ENCODE peak calls at places on chromosomes 4 and X, in eight cellular contexts. One of them, this sample, is unnamed. For H3K4me1, the result is how much of the 10 kb centered on the place peaks cover.

GRCh38 chr4:138300616-138301015 is 58.5 kb upstream of the SLC7A11 start:
- DNase-seq in CD8-positive, alpha-beta memory T cell: no peak
- DNase-seq in foreskin keratinocyte: no peak
- DNase-seq in CD4-positive, alpha-beta memory T cell: no peak
- DNase-seq in right cardiac atrium: no peak
- DNase-seq in tibial artery: no peak
- DNase-seq in prostate gland: no peak
- DNase-seq in cardiac muscle cell: no peak
- DNase-seq in this sample: no peak

GRCh38 chr4:102527695-102528094 is 26.5 kb downstream of the NFKB1 start:
- DNase-seq in right cardiac atrium: no peak
- DNase-seq in CD4-positive, alpha-beta memory T cell: peak
- DNase-seq in prostate gland: no peak
- DNase-seq in tibial artery: no peak
- DNase-seq in cardiac muscle cell: no peak
- DNase-seq in CD8-positive, alpha-beta memory T cell: no peak
- DNase-seq in foreskin keratinocyte: no peak
- DNase-seq in this sample: no peak

GRCh38 chr4:60682901-60683300 is 517.2 kb upstream of the ADGRL3 start:
- DNase-seq in cardiac muscle cell: no peak
- DNase-seq in right cardiac atrium: no peak
- DNase-seq in tibial artery: no peak
- DNase-seq in CD8-positive, alpha-beta memory T cell: no peak
- DNase-seq in foreskin keratinocyte: no peak
- DNase-seq in prostate gland: no peak
- DNase-seq in CD4-positive, alpha-beta memory T cell: no peak
- DNase-seq in this sample: no peak

GRCh38 chrX:63503541-63503940 is 152.4 kb upstream of the SPIN4 start:
- DNase-seq in CD8-positive, alpha-beta memory T cell: no peak
- DNase-seq in cardiac muscle cell: peak
- DNase-seq in foreskin keratinocyte: peak
- DNase-seq in prostate gland: no peak
- DNase-seq in right cardiac atrium: no peak
- DNase-seq in tibial artery: no peak
- DNase-seq in CD4-positive, alpha-beta memory T cell: no peak
- DNase-seq in this sample: no peak

GRCh38 chrX:106397788-106398538 is 213.8 kb upstream of the RADX start:
- DNase-seq in tibial artery: no peak
- DNase-seq in CD4-positive, alpha-beta memory T cell: no peak
- DNase-seq in prostate gland: no peak
- DNase-seq in cardiac muscle cell: peak
- DNase-seq in CD8-positive, alpha-beta memory T cell: no peak
- DNase-seq in foreskin keratinocyte: peak
- DNase-seq in right cardiac atrium: no peak
- DNase-seq in this sample: no peak

GRCh38 chr4:139797287-139797686 is 131.7 kb downstream of the MGST2 start:
- DNase-seq in prostate gland: no peak
- DNase-seq in CD4-positive, alpha-beta memory T cell: no peak
- DNase-seq in CD8-positive, alpha-beta memory T cell: no peak
- DNase-seq in foreskin keratinocyte: no peak
- DNase-seq in cardiac muscle cell: no peak
- DNase-seq in right cardiac atrium: no peak
- DNase-seq in tibial artery: no peak
- DNase-seq in this sample: no peak

GRCh38 chrX:144627947-144628346 is 619.4 kb upstream of the SPANXN1 start:
- DNase-seq in tibial artery: no peak
- DNase-seq in cardiac muscle cell: no peak
- DNase-seq in foreskin keratinocyte: no peak
- DNase-seq in CD8-positive, alpha-beta memory T cell: no peak
- DNase-seq in prostate gland: no peak
- DNase-seq in CD4-positive, alpha-beta memory T cell: no peak
- DNase-seq in right cardiac atrium: no peak
- DNase-seq in this sample: no peak

GRCh38 chr4:98873059-98873458 is 55.9 kb downstream of the EIF4E start:
- DNase-seq in foreskin keratinocyte: peak
- DNase-seq in prostate gland: no peak
- DNase-seq in right cardiac atrium: no peak
- DNase-seq in CD8-positive, alpha-beta memory T cell: no peak
- DNase-seq in CD4-positive, alpha-beta memory T cell: no peak
- DNase-seq in cardiac muscle cell: peak
- DNase-seq in tibial artery: no peak
- DNase-seq in this sample: no peak

GRCh38 chr4:139011220-139011950 is 4.2 kb upstream of the NOCT start:
- DNase-seq in foreskin keratinocyte: no peak
- DNase-seq in CD8-positive, alpha-beta memory T cell: no peak
- DNase-seq in right cardiac atrium: no peak
- DNase-seq in cardiac muscle cell: no peak
- DNase-seq in tibial artery: no peak
- DNase-seq in prostate gland: no peak
- DNase-seq in CD4-positive, alpha-beta memory T cell: no peak
- DNase-seq in this sample: no peak

GRCh38 chrX:50813843-50814661 is at the start of gene SHROOM4:
- DNase-seq in tibial artery: peak
- DNase-seq in cardiac muscle cell: peak
- DNase-seq in CD4-positive, alpha-beta memory T cell: no peak
- DNase-seq in CD8-positive, alpha-beta memory T cell: no peak
- DNase-seq in prostate gland: peak
- DNase-seq in right cardiac atrium: peak
- DNase-seq in foreskin keratinocyte: no peak
- DNase-seq in this sample: peak

GRCh38 chrX:38376747-38377146 is 24.3 kb downstream of the OTC start:
- DNase-seq in cardiac muscle cell: no peak
- DNase-seq in right cardiac atrium: no peak
- DNase-seq in prostate gland: no peak
- DNase-seq in foreskin keratinocyte: no peak
- DNase-seq in tibial artery: no peak
- DNase-seq in CD8-positive, alpha-beta memory T cell: no peak
- DNase-seq in CD4-positive, alpha-beta memory T cell: no peak
- DNase-seq in this sample: no peak

GRCh38 chr4:58809948-58810347 is 1699.8 kb upstream of the IGFBP7 start:
- DNase-seq in right cardiac atrium: no peak
- DNase-seq in cardiac muscle cell: no peak
- DNase-seq in CD8-positive, alpha-beta memory T cell: no peak
- DNase-seq in tibial artery: no peak
- DNase-seq in CD4-positive, alpha-beta memory T cell: no peak
- DNase-seq in foreskin keratinocyte: no peak
- DNase-seq in prostate gland: no peak
- DNase-seq in this sample: no peak

GRCh38 chr4:88297131-88297530 is 12.8 kb upstream of the PPM1K start:
- DNase-seq in foreskin keratinocyte: no peak
- DNase-seq in cardiac muscle cell: no peak
- DNase-seq in CD4-positive, alpha-beta memory T cell: no peak
- DNase-seq in right cardiac atrium: no peak
- DNase-seq in prostate gland: no peak
- DNase-seq in tibial artery: no peak
- DNase-seq in CD8-positive, alpha-beta memory T cell: no peak
- DNase-seq in this sample: no peak

GRCh38 chr4:88296413-88297052 is 12.2 kb upstream of the PPM1K start:
- DNase-seq in prostate gland: no peak
- DNase-seq in cardiac muscle cell: no peak
- DNase-seq in tibial artery: no peak
- DNase-seq in right cardiac atrium: peak
- DNase-seq in CD8-positive, alpha-beta memory T cell: no peak
- DNase-seq in foreskin keratinocyte: no peak
- DNase-seq in CD4-positive, alpha-beta memory T cell: no peak
- DNase-seq in this sample: no peak

GRCh38 chr4:88297725-88298453 is 13.5 kb upstream of the PPM1K start:
- DNase-seq in right cardiac atrium: no peak
- DNase-seq in tibial artery: no peak
- DNase-seq in CD8-positive, alpha-beta memory T cell: no peak
- DNase-seq in foreskin keratinocyte: no peak
- DNase-seq in cardiac muscle cell: no peak
- DNase-seq in prostate gland: no peak
- DNase-seq in CD4-positive, alpha-beta memory T cell: no peak
- DNase-seq in this sample: no peak

GRCh38 chr4:88291003-88291402 is 6.6 kb upstream of the PPM1K start:
- DNase-seq in right cardiac atrium: no peak
- DNase-seq in cardiac muscle cell: peak
- DNase-seq in foreskin keratinocyte: peak
- DNase-seq in prostate gland: peak
- DNase-seq in tibial artery: no peak
- DNase-seq in CD4-positive, alpha-beta memory T cell: no peak
- DNase-seq in CD8-positive, alpha-beta memory T cell: no peak
- DNase-seq in this sample: no peak

DNA sequence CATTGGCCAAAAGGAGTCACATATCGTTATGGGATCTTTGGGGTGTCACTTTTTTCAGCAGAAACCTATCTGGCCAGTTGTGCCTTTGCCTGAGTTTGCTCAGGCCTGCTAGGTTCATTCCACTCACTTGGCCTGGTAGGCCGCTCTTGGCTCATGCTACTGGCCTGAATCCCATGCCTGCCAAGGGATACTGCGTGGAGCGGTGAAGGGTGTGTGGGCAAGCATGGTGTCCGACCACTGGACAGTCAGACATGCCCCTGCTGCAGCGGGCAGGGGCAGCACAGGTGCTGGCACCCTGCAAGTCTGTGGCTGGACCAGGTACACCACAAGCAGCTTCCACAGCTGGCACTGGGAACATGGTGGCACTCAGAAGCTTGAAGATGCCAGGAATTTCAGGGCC is 11.3 kb upstream of the PPM1K start:
- DNase-seq in cardiac muscle cell: no peak
- DNase-seq in right cardiac atrium: peak
- DNase-seq in foreskin keratinocyte: no peak
- DNase-seq in prostate gland: no peak
- DNase-seq in CD4-positive, alpha-beta memory T cell: no peak
- DNase-seq in tibial artery: no peak
- DNase-seq in CD8-positive, alpha-beta memory T cell: no peak
- DNase-seq in this sample: no peak
- H3K27ac ChIP-seq in cardiac muscle cell: peak
- H3K27ac ChIP-seq in right cardiac atrium: peak
- H3K27ac ChIP-seq in foreskin keratinocyte: no peak
- H3K27ac ChIP-seq in prostate gland: no peak
- H3K27ac ChIP-seq in CD4-positive, alpha-beta memory T cell: no peak
- H3K27ac ChIP-seq in tibial artery: no peak
- H3K27ac ChIP-seq in CD8-positive, alpha-beta memory T cell: no peak
- H3K27ac ChIP-seq in this sample: no peak

DNA sequence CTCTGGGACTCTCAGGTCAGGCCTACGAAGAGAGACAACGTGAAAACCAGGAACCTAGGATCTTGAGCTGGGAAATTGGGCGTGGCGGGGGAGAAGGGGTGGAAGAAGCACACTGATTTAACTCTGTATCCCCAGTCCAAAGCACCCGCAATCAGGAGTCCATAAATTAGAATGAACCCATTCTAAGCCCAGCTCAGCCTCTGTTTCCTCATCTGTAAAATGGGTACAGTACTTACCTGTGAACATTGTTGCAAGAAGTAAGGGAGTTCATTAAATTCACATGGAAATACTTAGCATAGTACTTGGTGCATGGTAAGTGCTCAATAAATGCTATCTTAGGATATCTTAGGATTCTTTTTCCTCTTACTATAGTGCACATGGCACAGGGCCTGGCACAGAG is 326.7 kb downstream of the BCOR start:
- DNase-seq in cardiac muscle cell: no peak
- DNase-seq in CD4-positive, alpha-beta memory T cell: no peak
- DNase-seq in prostate gland: no peak
- DNase-seq in foreskin keratinocyte: no peak
- DNase-seq in CD8-positive, alpha-beta memory T cell: no peak
- DNase-seq in right cardiac atrium: no peak
- DNase-seq in tibial artery: no peak
- DNase-seq in this sample: no peak
- H3K4me1 ChIP-seq in cardiac muscle cell: under half
- H3K4me1 ChIP-seq in CD4-positive, alpha-beta memory T cell: half or more
- H3K4me1 ChIP-seq in prostate gland: under half
- H3K4me1 ChIP-seq in foreskin keratinocyte: under half
- H3K4me1 ChIP-seq in CD8-positive, alpha-beta memory T cell: under half
- H3K4me1 ChIP-seq in right cardiac atrium: under half
- H3K4me1 ChIP-seq in tibial artery: under half
- H3K4me1 ChIP-seq in this sample: under half

GRCh38 chr4:40193018-40193571 is 3.7 kb upstream of the RHOH start:
- DNase-seq in CD4-positive, alpha-beta memory T cell: no peak
- DNase-seq in CD8-positive, alpha-beta memory T cell: no peak
- DNase-seq in right cardiac atrium: no peak
- DNase-seq in tibial artery: no peak
- DNase-seq in cardiac muscle cell: no peak
- DNase-seq in foreskin keratinocyte: no peak
- DNase-seq in prostate gland: no peak
- DNase-seq in this sample: no peak
- H3K27ac ChIP-seq in CD4-positive, alpha-beta memory T cell: peak
- H3K27ac ChIP-seq in CD8-positive, alpha-beta memory T cell: peak
- H3K27ac ChIP-seq in right cardiac atrium: no peak
- H3K27ac ChIP-seq in tibial artery: no peak
- H3K27ac ChIP-seq in cardiac muscle cell: no peak
- H3K27ac ChIP-seq in foreskin keratinocyte: no peak
- H3K27ac ChIP-seq in prostate gland: peak
- H3K27ac ChIP-seq in this sample: no peak

GRCh38 chr4:129113919-129114318 is 18.0 kb downstream of the C4orf33 start:
- DNase-seq in CD4-positive, alpha-beta memory T cell: no peak
- DNase-seq in foreskin keratinocyte: no peak
- DNase-seq in CD8-positive, alpha-beta memory T cell: no peak
- DNase-seq in prostate gland: no peak
- DNase-seq in right cardiac atrium: no peak
- DNase-seq in tibial artery: no peak
- DNase-seq in cardiac muscle cell: no peak
- DNase-seq in this sample: no peak

GRCh38 chr4:129110931-129111330 is 15.0 kb downstream of the C4orf33 start:
- DNase-seq in foreskin keratinocyte: no peak
- DNase-seq in tibial artery: no peak
- DNase-seq in cardiac muscle cell: no peak
- DNase-seq in right cardiac atrium: no peak
- DNase-seq in CD8-positive, alpha-beta memory T cell: no peak
- DNase-seq in prostate gland: no peak
- DNase-seq in CD4-positive, alpha-beta memory T cell: no peak
- DNase-seq in this sample: no peak

GRCh38 chr4:129111919-129112318 is 16.0 kb downstream of the C4orf33 start:
- DNase-seq in CD8-positive, alpha-beta memory T cell: no peak
- DNase-seq in foreskin keratinocyte: no peak
- DNase-seq in prostate gland: no peak
- DNase-seq in tibial artery: no peak
- DNase-seq in right cardiac atrium: no peak
- DNase-seq in cardiac muscle cell: no peak
- DNase-seq in CD4-positive, alpha-beta memory T cell: no peak
- DNase-seq in this sample: no peak

GRCh38 chr4:129109965-129110824 is 14.2 kb downstream of the C4orf33 start:
- DNase-seq in tibial artery: no peak
- DNase-seq in CD8-positive, alpha-beta memory T cell: no peak
- DNase-seq in cardiac muscle cell: peak
- DNase-seq in CD4-positive, alpha-beta memory T cell: no peak
- DNase-seq in prostate gland: no peak
- DNase-seq in foreskin keratinocyte: no peak
- DNase-seq in right cardiac atrium: no peak
- DNase-seq in this sample: no peak

GRCh38 chr4:129113438-129113837 is 17.5 kb downstream of the C4orf33 start:
- DNase-seq in prostate gland: no peak
- DNase-seq in cardiac muscle cell: no peak
- DNase-seq in foreskin keratinocyte: no peak
- DNase-seq in CD4-positive, alpha-beta memory T cell: no peak
- DNase-seq in CD8-positive, alpha-beta memory T cell: no peak
- DNase-seq in right cardiac atrium: no peak
- DNase-seq in tibial artery: no peak
- DNase-seq in this sample: no peak
- H3K4me1 ChIP-seq in prostate gland: under half
- H3K4me1 ChIP-seq in cardiac muscle cell: under half
- H3K4me1 ChIP-seq in foreskin keratinocyte: under half
- H3K4me1 ChIP-seq in CD4-positive, alpha-beta memory T cell: under half
- H3K4me1 ChIP-seq in CD8-positive, alpha-beta memory T cell: under half
- H3K4me1 ChIP-seq in right cardiac atrium: under half
- H3K4me1 ChIP-seq in tibial artery: under half
- H3K4me1 ChIP-seq in this sample: under half